ENCODE peak calls at places on chromosomes 16 and 17, in nine cellular contexts. O, A, Y, K, U, P, W, D and T are unnamed samples.

GRCh38 chr17:82415786-82416185 is 2.4 kb upstream of the HEXD start:
- DNase-seq in O (no peak), A (no peak), Y (no peak), K (no peak), U (no peak), P (no peak), W (no peak), D (no peak), T (no peak)

GRCh38 chr16:87837627-87838289 is 31.5 kb downstream of the SLC7A5 start:
- DNase-seq in O (no peak), A (no peak), Y (no peak), K (no peak), U (no peak), P (no peak), W (no peak), D (no peak), T (no peak)

GRCh38 chr17:70563301-70563820 is 394.0 kb downstream of the KCNJ2 start:
- DNase-seq in O (no peak), A (no peak), Y (no peak), K (no peak), U (no peak), P (no peak), W (no peak), D (peak; percentile 19), T (no peak)

GRCh38 chr17:67248291-67248690 is 3.3 kb upstream of the HELZ start:
- DNase-seq in O (peak; percentile 1), A (no peak), Y (no peak), K (no peak), U (no peak), P (no peak), W (no peak), D (no peak), T (no peak)

GRCh38 chr17:7782237-7782636 is 51.8 kb upstream of the KDM6B start:
- DNase-seq in O (no peak), A (no peak), Y (no peak), K (no peak), U (no peak), P (peak; percentile 83), W (no peak), D (no peak), T (no peak)

GRCh38 chr17:60229189-60229802 is 79.5 kb downstream of the CA4 start:
- DNase-seq in O (no peak), A (no peak), Y (no peak), K (no peak), U (no peak), P (peak; percentile 39), W (no peak), D (no peak), T (no peak)

GRCh38 chr16:87831421-87832136 is 37.7 kb downstream of the SLC7A5 start:
- DNase-seq in O (no peak), A (no peak), Y (no peak), K (peak; percentile 11), U (no peak), P (no peak), W (no peak), D (no peak), T (no peak)

GRCh38 chr17:21239680-21240374 is 13.4 kb downstream of the NATD1 start:
- DNase-seq in O (no peak), A (peak; percentile 58), Y (peak; percentile 84), K (no peak), U (peak; percentile 30), P (peak; percentile 57), W (no peak), D (no peak), T (no peak)

GRCh38 chr17:10614536-10615155 is 42.5 kb downstream of the MYH3 start:
- DNase-seq in O (no peak), A (peak; percentile 81), Y (peak; percentile 77), K (no peak), U (peak; percentile 1), P (peak; percentile 76), W (no peak), D (peak; percentile 77), T (peak; percentile 34)

GRCh38 chr16:56202036-56202435 is 10.7 kb downstream of the GNAO1 start:
- DNase-seq in O (no peak), A (no peak), Y (no peak), K (peak; percentile 15), U (no peak), P (no peak), W (no peak), D (no peak), T (no peak)

GRCh38 chr16:2160915-2161551 is 5.5 kb downstream of the TRAF7 start:
- DNase-seq in O (no peak), A (no peak), Y (no peak), K (no peak), U (no peak), P (peak; percentile 57), W (no peak), D (no peak), T (peak; percentile 63)

GRCh38 chr16:2161911-2162310 is 6.3 kb downstream of the TRAF7 start:
- DNase-seq in O (no peak), A (no peak), Y (no peak), K (no peak), U (no peak), P (no peak), W (no peak), D (no peak), T (no peak)

GRCh38 chr16:2162676-2163118 is 7.1 kb downstream of the TRAF7 start:
- DNase-seq in O (no peak), A (no peak), Y (no peak), K (no peak), U (no peak), P (no peak), W (no peak), D (peak; percentile 63), T (no peak)

GRCh38 chr16:2165861-2166260 is 10.3 kb downstream of the TRAF7 start:
- DNase-seq in O (no peak), A (no peak), Y (no peak), K (no peak), U (no peak), P (no peak), W (no peak), D (no peak), T (no peak)

GRCh38 chr16:2163211-2163881 is 7.8 kb downstream of the TRAF7 start:
- DNase-seq in O (no peak), A (no peak), Y (no peak), K (no peak), U (no peak), P (no peak), W (no peak), D (peak; percentile 81), T (no peak)
- H3K4me3 ChIP-seq in O (no peak overlapping the region), A (no peak overlapping the region), Y (no peak overlapping the region), K (no peak overlapping the region), U (no peak overlapping the region), P (no peak overlapping the region), W (no peak overlapping the region), D (no peak overlapping the region), T (no peak overlapping the region)

DNA sequence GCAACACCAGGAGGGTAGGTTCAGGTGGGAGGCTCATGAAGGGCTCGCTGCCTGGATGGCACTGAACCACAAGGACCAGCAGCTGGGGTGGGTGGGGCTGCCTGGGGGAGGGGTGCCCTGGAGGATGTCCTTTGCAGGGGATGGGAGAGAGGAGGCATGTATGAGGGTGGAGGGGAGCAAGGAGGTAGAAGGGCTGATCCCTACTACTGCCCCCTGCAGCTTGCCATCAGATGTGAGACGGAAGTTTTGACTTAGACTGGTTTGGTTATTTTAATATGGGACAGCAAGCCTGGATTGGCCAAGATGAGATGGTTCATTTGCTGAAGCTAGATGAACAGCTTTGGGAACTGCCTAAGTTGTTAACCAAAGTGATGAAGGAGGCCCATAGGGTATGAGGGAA is 115.9 kb downstream of the SEC14L1 start:
- DNase-seq in O (no peak), A (no peak), Y (no peak), K (no peak), U (no peak), P (no peak), W (no peak), D (no peak), T (no peak)
- H3K4me3 ChIP-seq in O (no peak overlapping the region), A (no peak overlapping the region), Y (no peak overlapping the region), K (no peak overlapping the region), U (no peak overlapping the region), P (no peak overlapping the region), W (no peak overlapping the region), D (no peak overlapping the region), T (no peak overlapping the region)

GRCh38 chr16:60681014-60681413 is 1355.2 kb downstream of the CDH8 start:
- DNase-seq in O (no peak), A (peak; percentile 48), Y (no peak), K (no peak), U (no peak), P (no peak), W (no peak), D (no peak), T (no peak)
- H3K4me3 ChIP-seq in O (no peak overlapping the region), A (no peak overlapping the region), Y (no peak overlapping the region), K (no peak overlapping the region), U (no peak overlapping the region), P (no peak overlapping the region), W (no peak overlapping the region), D (no peak overlapping the region), T (no peak overlapping the region)

GRCh38 chr16:86522639-86523038 is 12.3 kb downstream of the FOXF1 start:
- DNase-seq in O (no peak), A (no peak), Y (no peak), K (no peak), U (no peak), P (no peak), W (no peak), D (no peak), T (no peak)

GRCh38 chr16:86519649-86520316 is 9.5 kb downstream of the FOXF1 start:
- DNase-seq in O (no peak), A (peak; percentile 88), Y (peak; percentile 77), K (peak; percentile 54), U (peak; percentile 7), P (peak; percentile 70), W (no peak), D (peak; percentile 86), T (peak; percentile 70)

GRCh38 chr16:86519007-86519648 is 8.8 kb downstream of the FOXF1 start:
- DNase-seq in O (no peak), A (no peak), Y (no peak), K (no peak), U (no peak), P (no peak), W (no peak), D (no peak), T (no peak)

GRCh38 chr16:86521236-86522197 is 11.2 kb downstream of the FOXF1 start:
- DNase-seq in O (no peak), A (no peak), Y (no peak), K (no peak), U (no peak), P (no peak), W (no peak), D (no peak), T (no peak)

DNA sequence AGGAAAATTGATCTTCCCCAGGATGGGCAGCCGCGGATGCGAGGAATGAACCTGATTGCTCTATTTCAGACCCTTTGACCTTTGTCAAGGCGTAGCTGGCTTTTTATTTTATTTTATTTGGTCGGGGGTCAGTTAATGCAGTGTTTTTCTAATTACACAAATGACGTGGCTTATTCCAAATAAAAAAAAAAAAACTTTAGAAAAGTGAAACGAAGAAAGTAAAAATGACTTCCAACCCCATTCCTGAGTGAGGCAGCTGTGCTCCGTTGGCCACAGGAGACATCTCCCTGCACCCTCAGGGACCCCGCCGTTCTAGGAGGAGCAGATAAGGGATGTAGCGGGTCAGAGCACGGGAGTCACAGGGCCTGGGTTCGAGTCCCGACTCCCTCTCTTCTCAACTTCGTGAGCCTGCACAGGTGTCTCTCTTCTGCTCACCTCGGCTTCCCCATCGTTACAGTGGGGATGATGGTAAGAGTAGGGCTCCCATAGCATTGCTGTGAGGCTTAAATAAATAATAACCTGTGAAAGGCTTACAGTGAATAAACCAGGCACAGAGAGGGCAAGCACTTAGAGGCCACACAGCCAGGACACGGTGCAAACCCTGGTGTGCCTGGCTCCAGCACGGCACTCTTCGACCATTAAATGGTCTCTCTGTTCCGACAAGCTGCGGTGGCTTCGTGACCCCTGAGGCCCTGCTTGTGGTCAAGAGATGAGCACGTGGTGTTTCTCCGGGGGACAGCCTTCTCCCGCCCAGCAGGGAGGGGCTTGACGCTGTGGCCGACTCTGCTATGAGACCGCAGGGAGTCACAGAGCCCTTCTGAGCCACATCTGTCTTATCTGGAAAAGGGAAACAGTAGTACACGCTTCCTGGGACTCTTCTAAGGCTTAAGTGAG is 10.2 kb downstream of the FOXF1 start:
- DNase-seq in O (no peak), A (no peak), Y (no peak), K (no peak), U (no peak), P (peak; percentile 51), W (no peak), D (no peak), T (no peak)
- H3K4me3 ChIP-seq in O (no peak overlapping the region), A (no peak overlapping the region), Y (no peak overlapping the region), K (no peak overlapping the region), U (no peak overlapping the region), P (peak overlapping the region; percentile 37), W (peak overlapping the region; percentile 21), D (no peak overlapping the region), T (no peak overlapping the region)